ENCODE peak calls at places on chromosomes 1 and 21, in seven cellular contexts. One of them, this sample, is unnamed.

GRCh38 chr1:9302745-9303524 is 10.2 kb downstream of the SPSB1 start:
- DNase-seq in activated CD4-positive, alpha-beta T cell treated with anti-CD3 and anti-CD28 coated beads, Interleukin-2, amount 50 U/mL, for 4 hours: no peak
- DNase-seq in effector CD8-positive, alpha-beta T cell: no peak
- DNase-seq in choroid plexus epithelial cell: peak
- DNase-seq in A172: peak
- DNase-seq in mesothelial cell of epicardium: no peak
- DNase-seq in kidney: no peak
- DNase-seq in this sample: no peak

GRCh38 chr1:26349196-26349885 is 4.6 kb downstream of the CRYBG2 start:
- DNase-seq in activated CD4-positive, alpha-beta T cell treated with anti-CD3 and anti-CD28 coated beads, Interleukin-2, amount 50 U/mL, for 4 hours: no peak
- DNase-seq in effector CD8-positive, alpha-beta T cell: no peak
- DNase-seq in choroid plexus epithelial cell: peak
- DNase-seq in A172: peak
- DNase-seq in mesothelial cell of epicardium: no peak
- DNase-seq in kidney: no peak
- DNase-seq in this sample: peak

GRCh38 chr1:12202577-12202976 is 27.3 kb upstream of the VPS13D start:
- DNase-seq in activated CD4-positive, alpha-beta T cell treated with anti-CD3 and anti-CD28 coated beads, Interleukin-2, amount 50 U/mL, for 4 hours: no peak
- DNase-seq in effector CD8-positive, alpha-beta T cell: no peak
- DNase-seq in choroid plexus epithelial cell: no peak
- DNase-seq in A172: no peak
- DNase-seq in mesothelial cell of epicardium: no peak
- DNase-seq in kidney: no peak
- DNase-seq in this sample: no peak

GRCh38 chr21:45488839-45489479 is 53.3 kb downstream of the SLC19A1 start:
- DNase-seq in activated CD4-positive, alpha-beta T cell treated with anti-CD3 and anti-CD28 coated beads, Interleukin-2, amount 50 U/mL, for 4 hours: no peak
- DNase-seq in effector CD8-positive, alpha-beta T cell: no peak
- DNase-seq in choroid plexus epithelial cell: peak
- DNase-seq in A172: no peak
- DNase-seq in mesothelial cell of epicardium: no peak
- DNase-seq in kidney: no peak
- DNase-seq in this sample: no peak

GRCh38 chr1:13817906-13818305 is 117.9 kb downstream of the PRDM2 start:
- DNase-seq in activated CD4-positive, alpha-beta T cell treated with anti-CD3 and anti-CD28 coated beads, Interleukin-2, amount 50 U/mL, for 4 hours: no peak
- DNase-seq in effector CD8-positive, alpha-beta T cell: no peak
- DNase-seq in choroid plexus epithelial cell: no peak
- DNase-seq in A172: no peak
- DNase-seq in mesothelial cell of epicardium: no peak
- DNase-seq in kidney: no peak
- DNase-seq in this sample: no peak

GRCh38 chr1:30950053-30950452 is 41.5 kb upstream of the SDC3 start:
- DNase-seq in activated CD4-positive, alpha-beta T cell treated with anti-CD3 and anti-CD28 coated beads, Interleukin-2, amount 50 U/mL, for 4 hours: no peak
- DNase-seq in effector CD8-positive, alpha-beta T cell: no peak
- DNase-seq in choroid plexus epithelial cell: no peak
- DNase-seq in A172: no peak
- DNase-seq in mesothelial cell of epicardium: no peak
- DNase-seq in kidney: no peak
- DNase-seq in this sample: no peak

GRCh38 chr1:234437423-234438171 is 41.4 kb downstream of the TARBP1 start:
- DNase-seq in activated CD4-positive, alpha-beta T cell treated with anti-CD3 and anti-CD28 coated beads, Interleukin-2, amount 50 U/mL, for 4 hours: no peak
- DNase-seq in effector CD8-positive, alpha-beta T cell: no peak
- DNase-seq in choroid plexus epithelial cell: peak
- DNase-seq in A172: peak
- DNase-seq in mesothelial cell of epicardium: no peak
- DNase-seq in kidney: no peak
- DNase-seq in this sample: no peak

GRCh38 chr1:115070993-115071661 is 18.2 kb downstream of the TSPAN2 start:
- DNase-seq in activated CD4-positive, alpha-beta T cell treated with anti-CD3 and anti-CD28 coated beads, Interleukin-2, amount 50 U/mL, for 4 hours: no peak
- DNase-seq in effector CD8-positive, alpha-beta T cell: no peak
- DNase-seq in choroid plexus epithelial cell: no peak
- DNase-seq in A172: no peak
- DNase-seq in mesothelial cell of epicardium: no peak
- DNase-seq in kidney: no peak
- DNase-seq in this sample: no peak

GRCh38 chr21:34913786-34914185 is 135.3 kb downstream of the RUNX1 start:
- DNase-seq in activated CD4-positive, alpha-beta T cell treated with anti-CD3 and anti-CD28 coated beads, Interleukin-2, amount 50 U/mL, for 4 hours: no peak
- DNase-seq in effector CD8-positive, alpha-beta T cell: no peak
- DNase-seq in choroid plexus epithelial cell: no peak
- DNase-seq in A172: no peak
- DNase-seq in mesothelial cell of epicardium: no peak
- DNase-seq in kidney: no peak
- DNase-seq in this sample: no peak

GRCh38 chr1:1758692-1759455 is 19.4 kb downstream of the NADK start:
- DNase-seq in activated CD4-positive, alpha-beta T cell treated with anti-CD3 and anti-CD28 coated beads, Interleukin-2, amount 50 U/mL, for 4 hours: no peak
- DNase-seq in effector CD8-positive, alpha-beta T cell: no peak
- DNase-seq in choroid plexus epithelial cell: no peak
- DNase-seq in A172: peak
- DNase-seq in mesothelial cell of epicardium: no peak
- DNase-seq in kidney: peak
- DNase-seq in this sample: peak

GRCh38 chr1:24526940-24527542 is 24.4 kb downstream of the RCAN3 start:
- DNase-seq in activated CD4-positive, alpha-beta T cell treated with anti-CD3 and anti-CD28 coated beads, Interleukin-2, amount 50 U/mL, for 4 hours: peak
- DNase-seq in effector CD8-positive, alpha-beta T cell: peak
- DNase-seq in choroid plexus epithelial cell: peak
- DNase-seq in A172: no peak
- DNase-seq in mesothelial cell of epicardium: no peak
- DNase-seq in kidney: no peak
- DNase-seq in this sample: no peak

GRCh38 chr1:168507271-168507670 is 36.5 kb downstream of the XCL2 start:
- DNase-seq in activated CD4-positive, alpha-beta T cell treated with anti-CD3 and anti-CD28 coated beads, Interleukin-2, amount 50 U/mL, for 4 hours: no peak
- DNase-seq in effector CD8-positive, alpha-beta T cell: no peak
- DNase-seq in choroid plexus epithelial cell: no peak
- DNase-seq in A172: no peak
- DNase-seq in mesothelial cell of epicardium: no peak
- DNase-seq in kidney: no peak
- DNase-seq in this sample: no peak

GRCh38 chr1:9275567-9276034 is 17.1 kb upstream of the SPSB1 start:
- DNase-seq in activated CD4-positive, alpha-beta T cell treated with anti-CD3 and anti-CD28 coated beads, Interleukin-2, amount 50 U/mL, for 4 hours: peak
- DNase-seq in effector CD8-positive, alpha-beta T cell: no peak
- DNase-seq in choroid plexus epithelial cell: peak
- DNase-seq in A172: peak
- DNase-seq in mesothelial cell of epicardium: no peak
- DNase-seq in kidney: no peak
- DNase-seq in this sample: no peak

GRCh38 chr21:28308516-28308915 is 684.2 kb downstream of the LTN1 start:
- DNase-seq in activated CD4-positive, alpha-beta T cell treated with anti-CD3 and anti-CD28 coated beads, Interleukin-2, amount 50 U/mL, for 4 hours: no peak
- DNase-seq in effector CD8-positive, alpha-beta T cell: no peak
- DNase-seq in choroid plexus epithelial cell: no peak
- DNase-seq in A172: peak
- DNase-seq in mesothelial cell of epicardium: no peak
- DNase-seq in kidney: no peak
- DNase-seq in this sample: no peak

GRCh38 chr1:62082456-62083363 is 111.9 kb upstream of the L1TD1 start:
- DNase-seq in activated CD4-positive, alpha-beta T cell treated with anti-CD3 and anti-CD28 coated beads, Interleukin-2, amount 50 U/mL, for 4 hours: peak
- DNase-seq in effector CD8-positive, alpha-beta T cell: peak
- DNase-seq in choroid plexus epithelial cell: peak
- DNase-seq in A172: peak
- DNase-seq in mesothelial cell of epicardium: no peak
- DNase-seq in kidney: no peak
- DNase-seq in this sample: no peak

GRCh38 chr1:55235722-55236121 is 20.6 kb upstream of the USP24 start:
- DNase-seq in activated CD4-positive, alpha-beta T cell treated with anti-CD3 and anti-CD28 coated beads, Interleukin-2, amount 50 U/mL, for 4 hours: no peak
- DNase-seq in effector CD8-positive, alpha-beta T cell: no peak
- DNase-seq in choroid plexus epithelial cell: peak
- DNase-seq in A172: peak
- DNase-seq in mesothelial cell of epicardium: no peak
- DNase-seq in kidney: no peak
- DNase-seq in this sample: no peak

GRCh38 chr1:72489801-72490200 is 207.5 kb upstream of the NEGR1 start:
- DNase-seq in activated CD4-positive, alpha-beta T cell treated with anti-CD3 and anti-CD28 coated beads, Interleukin-2, amount 50 U/mL, for 4 hours: no peak
- DNase-seq in effector CD8-positive, alpha-beta T cell: no peak
- DNase-seq in choroid plexus epithelial cell: no peak
- DNase-seq in A172: no peak
- DNase-seq in mesothelial cell of epicardium: no peak
- DNase-seq in kidney: no peak
- DNase-seq in this sample: no peak

GRCh38 chr1:65055754-65056153 is 89.4 kb upstream of the JAK1 start:
- DNase-seq in activated CD4-positive, alpha-beta T cell treated with anti-CD3 and anti-CD28 coated beads, Interleukin-2, amount 50 U/mL, for 4 hours: no peak
- DNase-seq in effector CD8-positive, alpha-beta T cell: no peak
- DNase-seq in choroid plexus epithelial cell: no peak
- DNase-seq in A172: no peak
- DNase-seq in mesothelial cell of epicardium: no peak
- DNase-seq in kidney: no peak
- DNase-seq in this sample: no peak

GRCh38 chr1:221655766-221656305 is 86.1 kb downstream of the DUSP10 start:
- DNase-seq in activated CD4-positive, alpha-beta T cell treated with anti-CD3 and anti-CD28 coated beads, Interleukin-2, amount 50 U/mL, for 4 hours: no peak
- DNase-seq in effector CD8-positive, alpha-beta T cell: no peak
- DNase-seq in choroid plexus epithelial cell: no peak
- DNase-seq in A172: no peak
- DNase-seq in mesothelial cell of epicardium: no peak
- DNase-seq in kidney: no peak
- DNase-seq in this sample: no peak

GRCh38 chr1:227940791-227941241 is 6.9 kb downstream of the WNT9A start:
- DNase-seq in activated CD4-positive, alpha-beta T cell treated with anti-CD3 and anti-CD28 coated beads, Interleukin-2, amount 50 U/mL, for 4 hours: no peak
- DNase-seq in effector CD8-positive, alpha-beta T cell: no peak
- DNase-seq in choroid plexus epithelial cell: no peak
- DNase-seq in A172: no peak
- DNase-seq in mesothelial cell of epicardium: peak
- DNase-seq in kidney: peak
- DNase-seq in this sample: peak

GRCh38 chr1:222815367-222815765 is 527 bp downstream of the DISP1 start:
- DNase-seq in activated CD4-positive, alpha-beta T cell treated with anti-CD3 and anti-CD28 coated beads, Interleukin-2, amount 50 U/mL, for 4 hours: peak
- DNase-seq in effector CD8-positive, alpha-beta T cell: peak
- DNase-seq in choroid plexus epithelial cell: no peak
- DNase-seq in A172: peak
- DNase-seq in mesothelial cell of epicardium: no peak
- DNase-seq in kidney: no peak
- DNase-seq in this sample: peak

GRCh38 chr1:24567792-24568388 is 12.0 kb downstream of the NCMAP start:
- DNase-seq in activated CD4-positive, alpha-beta T cell treated with anti-CD3 and anti-CD28 coated beads, Interleukin-2, amount 50 U/mL, for 4 hours: no peak
- DNase-seq in effector CD8-positive, alpha-beta T cell: no peak
- DNase-seq in choroid plexus epithelial cell: peak
- DNase-seq in A172: no peak
- DNase-seq in mesothelial cell of epicardium: no peak
- DNase-seq in kidney: peak
- DNase-seq in this sample: no peak

GRCh38 chr1:157484573-157484972 is 67.7 kb downstream of the FCRL5 start:
- DNase-seq in activated CD4-positive, alpha-beta T cell treated with anti-CD3 and anti-CD28 coated beads, Interleukin-2, amount 50 U/mL, for 4 hours: no peak
- DNase-seq in effector CD8-positive, alpha-beta T cell: no peak
- DNase-seq in choroid plexus epithelial cell: no peak
- DNase-seq in A172: no peak
- DNase-seq in mesothelial cell of epicardium: no peak
- DNase-seq in kidney: no peak
- DNase-seq in this sample: no peak

GRCh38 chr1:228464487-228464983 is 22.6 kb upstream of the RNF187 start:
- DNase-seq in activated CD4-positive, alpha-beta T cell treated with anti-CD3 and anti-CD28 coated beads, Interleukin-2, amount 50 U/mL, for 4 hours: peak
- DNase-seq in effector CD8-positive, alpha-beta T cell: peak
- DNase-seq in choroid plexus epithelial cell: peak
- DNase-seq in A172: peak
- DNase-seq in mesothelial cell of epicardium: peak
- DNase-seq in kidney: peak
- DNase-seq in this sample: no peak

GRCh38 chr1:155466996-155467395 is 95.6 kb downstream of the ASH1L start:
- DNase-seq in activated CD4-positive, alpha-beta T cell treated with anti-CD3 and anti-CD28 coated beads, Interleukin-2, amount 50 U/mL, for 4 hours: no peak
- DNase-seq in effector CD8-positive, alpha-beta T cell: no peak
- DNase-seq in choroid plexus epithelial cell: peak
- DNase-seq in A172: peak
- DNase-seq in mesothelial cell of epicardium: no peak
- DNase-seq in kidney: no peak
- DNase-seq in this sample: no peak

GRCh38 chr21:27803571-27803970 is 836.7 kb upstream of the ADAMTS5 start:
- DNase-seq in activated CD4-positive, alpha-beta T cell treated with anti-CD3 and anti-CD28 coated beads, Interleukin-2, amount 50 U/mL, for 4 hours: no peak
- DNase-seq in effector CD8-positive, alpha-beta T cell: no peak
- DNase-seq in choroid plexus epithelial cell: no peak
- DNase-seq in A172: no peak
- DNase-seq in mesothelial cell of epicardium: no peak
- DNase-seq in kidney: no peak
- DNase-seq in this sample: no peak

This sample was measured in RWPE2.